ENCODE peak calls at places on chromosomes 1 and 21, in nine cellular contexts. One of them, this sample, is unnamed.

GRCh38 chr1:109897244-109897955 is 13.2 kb upstream of the CSF1 start:
- DNase-seq in AG09309: no peak
- DNase-seq in activated gamma-delta T cell treated with anti-CD3 and anti-CD28 coated beads, Interleukin-2, amount 50 U/mL, for 16 hours: no peak
- DNase-seq in neural progenitor cell: no peak
- DNase-seq in activated T-cell treated with anti-CD3 and anti-CD28 coated beads for 4 hours: no peak
- DNase-seq in lung: no peak
- DNase-seq in heart right ventricle: no peak
- DNase-seq in B cell: no peak
- DNase-seq in caudate nucleus: no peak
- DNase-seq in this sample: no peak

GRCh38 chr1:77068013-77068412 is 151.2 kb downstream of the PIGK start:
- DNase-seq in AG09309: no peak
- DNase-seq in activated gamma-delta T cell treated with anti-CD3 and anti-CD28 coated beads, Interleukin-2, amount 50 U/mL, for 16 hours: no peak
- DNase-seq in neural progenitor cell: no peak
- DNase-seq in activated T-cell treated with anti-CD3 and anti-CD28 coated beads for 4 hours: no peak
- DNase-seq in lung: no peak
- DNase-seq in heart right ventricle: no peak
- DNase-seq in B cell: no peak
- DNase-seq in caudate nucleus: no peak
- DNase-seq in this sample: no peak

GRCh38 chr1:233790121-233790520 is 114.4 kb upstream of the SLC35F3 start:
- DNase-seq in AG09309: no peak
- DNase-seq in activated gamma-delta T cell treated with anti-CD3 and anti-CD28 coated beads, Interleukin-2, amount 50 U/mL, for 16 hours: no peak
- DNase-seq in neural progenitor cell: no peak
- DNase-seq in activated T-cell treated with anti-CD3 and anti-CD28 coated beads for 4 hours: no peak
- DNase-seq in lung: no peak
- DNase-seq in heart right ventricle: no peak
- DNase-seq in B cell: no peak
- DNase-seq in caudate nucleus: no peak
- DNase-seq in this sample: no peak

GRCh38 chr1:49016030-49016991 is 239.6 kb upstream of the BEND5 start:
- DNase-seq in AG09309: no peak
- DNase-seq in activated gamma-delta T cell treated with anti-CD3 and anti-CD28 coated beads, Interleukin-2, amount 50 U/mL, for 16 hours: no peak
- DNase-seq in neural progenitor cell: no peak
- DNase-seq in activated T-cell treated with anti-CD3 and anti-CD28 coated beads for 4 hours: no peak
- DNase-seq in lung: no peak
- DNase-seq in heart right ventricle: no peak
- DNase-seq in B cell: no peak
- DNase-seq in caudate nucleus: peak
- DNase-seq in this sample: no peak

GRCh38 chr1:26307363-26307781 is 936 bp upstream of the UBXN11 start:
- DNase-seq in AG09309: no peak
- DNase-seq in activated gamma-delta T cell treated with anti-CD3 and anti-CD28 coated beads, Interleukin-2, amount 50 U/mL, for 16 hours: no peak
- DNase-seq in neural progenitor cell: no peak
- DNase-seq in activated T-cell treated with anti-CD3 and anti-CD28 coated beads for 4 hours: no peak
- DNase-seq in lung: no peak
- DNase-seq in heart right ventricle: no peak
- DNase-seq in B cell: no peak
- DNase-seq in caudate nucleus: no peak
- DNase-seq in this sample: no peak

GRCh38 chr1:21761052-21761451 is 21.9 kb downstream of the USP48 start:
- DNase-seq in AG09309: no peak
- DNase-seq in activated gamma-delta T cell treated with anti-CD3 and anti-CD28 coated beads, Interleukin-2, amount 50 U/mL, for 16 hours: no peak
- DNase-seq in neural progenitor cell: no peak
- DNase-seq in activated T-cell treated with anti-CD3 and anti-CD28 coated beads for 4 hours: no peak
- DNase-seq in lung: no peak
- DNase-seq in heart right ventricle: no peak
- DNase-seq in B cell: no peak
- DNase-seq in caudate nucleus: no peak
- DNase-seq in this sample: no peak

GRCh38 chr1:87331319-87332269 is 2.9 kb downstream of the LMO4 start:
- DNase-seq in AG09309: no peak
- DNase-seq in activated gamma-delta T cell treated with anti-CD3 and anti-CD28 coated beads, Interleukin-2, amount 50 U/mL, for 16 hours: peak
- DNase-seq in neural progenitor cell: peak
- DNase-seq in activated T-cell treated with anti-CD3 and anti-CD28 coated beads for 4 hours: peak
- DNase-seq in lung: peak
- DNase-seq in heart right ventricle: peak
- DNase-seq in B cell: peak
- DNase-seq in caudate nucleus: peak
- DNase-seq in this sample: peak

GRCh38 chr1:174652496-174653280 is 204.9 kb downstream of the GPR52 start:
- DNase-seq in AG09309: no peak
- DNase-seq in activated gamma-delta T cell treated with anti-CD3 and anti-CD28 coated beads, Interleukin-2, amount 50 U/mL, for 16 hours: no peak
- DNase-seq in neural progenitor cell: peak
- DNase-seq in activated T-cell treated with anti-CD3 and anti-CD28 coated beads for 4 hours: no peak
- DNase-seq in lung: no peak
- DNase-seq in heart right ventricle: no peak
- DNase-seq in B cell: no peak
- DNase-seq in caudate nucleus: no peak
- DNase-seq in this sample: no peak

GRCh38 chr1:119859647-119860046 is 36.7 kb downstream of the ADAM30 start:
- DNase-seq in AG09309: peak
- DNase-seq in activated gamma-delta T cell treated with anti-CD3 and anti-CD28 coated beads, Interleukin-2, amount 50 U/mL, for 16 hours: no peak
- DNase-seq in neural progenitor cell: no peak
- DNase-seq in activated T-cell treated with anti-CD3 and anti-CD28 coated beads for 4 hours: no peak
- DNase-seq in lung: no peak
- DNase-seq in heart right ventricle: no peak
- DNase-seq in B cell: no peak
- DNase-seq in caudate nucleus: no peak
- DNase-seq in this sample: no peak

GRCh38 chr1:199272107-199272506 is 633.3 kb downstream of the PTPRC start:
- DNase-seq in AG09309: peak
- DNase-seq in activated gamma-delta T cell treated with anti-CD3 and anti-CD28 coated beads, Interleukin-2, amount 50 U/mL, for 16 hours: no peak
- DNase-seq in neural progenitor cell: no peak
- DNase-seq in activated T-cell treated with anti-CD3 and anti-CD28 coated beads for 4 hours: no peak
- DNase-seq in lung: peak
- DNase-seq in heart right ventricle: no peak
- DNase-seq in B cell: no peak
- DNase-seq in caudate nucleus: no peak
- DNase-seq in this sample: no peak

GRCh38 chr1:101314244-101314643 is 77.4 kb downstream of the S1PR1 start:
- DNase-seq in AG09309: no peak
- DNase-seq in activated gamma-delta T cell treated with anti-CD3 and anti-CD28 coated beads, Interleukin-2, amount 50 U/mL, for 16 hours: no peak
- DNase-seq in neural progenitor cell: no peak
- DNase-seq in activated T-cell treated with anti-CD3 and anti-CD28 coated beads for 4 hours: no peak
- DNase-seq in lung: no peak
- DNase-seq in heart right ventricle: no peak
- DNase-seq in B cell: no peak
- DNase-seq in caudate nucleus: no peak
- DNase-seq in this sample: no peak

GRCh38 chr1:75469586-75470173 is 141.2 kb downstream of the SLC44A5 start:
- DNase-seq in AG09309: no peak
- DNase-seq in activated gamma-delta T cell treated with anti-CD3 and anti-CD28 coated beads, Interleukin-2, amount 50 U/mL, for 16 hours: no peak
- DNase-seq in neural progenitor cell: no peak
- DNase-seq in activated T-cell treated with anti-CD3 and anti-CD28 coated beads for 4 hours: no peak
- DNase-seq in lung: no peak
- DNase-seq in heart right ventricle: no peak
- DNase-seq in B cell: no peak
- DNase-seq in caudate nucleus: no peak
- DNase-seq in this sample: no peak

GRCh38 chr1:81144240-81144639 is 656.5 kb upstream of the ADGRL2 start:
- DNase-seq in AG09309: no peak
- DNase-seq in activated gamma-delta T cell treated with anti-CD3 and anti-CD28 coated beads, Interleukin-2, amount 50 U/mL, for 16 hours: no peak
- DNase-seq in neural progenitor cell: peak
- DNase-seq in activated T-cell treated with anti-CD3 and anti-CD28 coated beads for 4 hours: no peak
- DNase-seq in lung: no peak
- DNase-seq in heart right ventricle: no peak
- DNase-seq in B cell: no peak
- DNase-seq in caudate nucleus: no peak
- DNase-seq in this sample: peak

GRCh38 chr1:244336232-244336899 is 115.3 kb downstream of the ADSS2 start:
- DNase-seq in AG09309: no peak
- DNase-seq in activated gamma-delta T cell treated with anti-CD3 and anti-CD28 coated beads, Interleukin-2, amount 50 U/mL, for 16 hours: no peak
- DNase-seq in neural progenitor cell: no peak
- DNase-seq in activated T-cell treated with anti-CD3 and anti-CD28 coated beads for 4 hours: no peak
- DNase-seq in lung: peak
- DNase-seq in heart right ventricle: no peak
- DNase-seq in B cell: no peak
- DNase-seq in caudate nucleus: no peak
- DNase-seq in this sample: no peak

GRCh38 chr1:77511440-77511840 is 171.0 kb downstream of the ZZZ3 start:
- DNase-seq in AG09309: peak
- DNase-seq in activated gamma-delta T cell treated with anti-CD3 and anti-CD28 coated beads, Interleukin-2, amount 50 U/mL, for 16 hours: no peak
- DNase-seq in neural progenitor cell: no peak
- DNase-seq in activated T-cell treated with anti-CD3 and anti-CD28 coated beads for 4 hours: no peak
- DNase-seq in lung: no peak
- DNase-seq in heart right ventricle: no peak
- DNase-seq in B cell: no peak
- DNase-seq in caudate nucleus: no peak
- DNase-seq in this sample: no peak

GRCh38 chr1:203625623-203626189 is 926 bp upstream of the ATP2B4 start:
- DNase-seq in AG09309: no peak
- DNase-seq in activated gamma-delta T cell treated with anti-CD3 and anti-CD28 coated beads, Interleukin-2, amount 50 U/mL, for 16 hours: peak
- DNase-seq in neural progenitor cell: no peak
- DNase-seq in activated T-cell treated with anti-CD3 and anti-CD28 coated beads for 4 hours: peak
- DNase-seq in lung: peak
- DNase-seq in heart right ventricle: peak
- DNase-seq in B cell: peak
- DNase-seq in caudate nucleus: peak
- DNase-seq in this sample: peak

GRCh38 chr1:61604684-61605083 is 120.3 kb downstream of the TM2D1 start:
- DNase-seq in AG09309: no peak
- DNase-seq in activated gamma-delta T cell treated with anti-CD3 and anti-CD28 coated beads, Interleukin-2, amount 50 U/mL, for 16 hours: no peak
- DNase-seq in neural progenitor cell: no peak
- DNase-seq in activated T-cell treated with anti-CD3 and anti-CD28 coated beads for 4 hours: no peak
- DNase-seq in lung: no peak
- DNase-seq in heart right ventricle: no peak
- DNase-seq in B cell: no peak
- DNase-seq in caudate nucleus: no peak
- DNase-seq in this sample: no peak

GRCh38 chr1:199612976-199613774 is 414.3 kb upstream of the NR5A2 start:
- DNase-seq in AG09309: no peak
- DNase-seq in activated gamma-delta T cell treated with anti-CD3 and anti-CD28 coated beads, Interleukin-2, amount 50 U/mL, for 16 hours: no peak
- DNase-seq in neural progenitor cell: no peak
- DNase-seq in activated T-cell treated with anti-CD3 and anti-CD28 coated beads for 4 hours: no peak
- DNase-seq in lung: no peak
- DNase-seq in heart right ventricle: no peak
- DNase-seq in B cell: peak
- DNase-seq in caudate nucleus: no peak
- DNase-seq in this sample: no peak

GRCh38 chr1:168321945-168322344 is 41.3 kb downstream of the TBX19 start:
- DNase-seq in AG09309: no peak
- DNase-seq in activated gamma-delta T cell treated with anti-CD3 and anti-CD28 coated beads, Interleukin-2, amount 50 U/mL, for 16 hours: no peak
- DNase-seq in neural progenitor cell: no peak
- DNase-seq in activated T-cell treated with anti-CD3 and anti-CD28 coated beads for 4 hours: no peak
- DNase-seq in lung: no peak
- DNase-seq in heart right ventricle: no peak
- DNase-seq in B cell: no peak
- DNase-seq in caudate nucleus: no peak
- DNase-seq in this sample: no peak

GRCh38 chr1:226728448-226728847 is 10.6 kb downstream of the ITPKB start:
- DNase-seq in AG09309: no peak
- DNase-seq in activated gamma-delta T cell treated with anti-CD3 and anti-CD28 coated beads, Interleukin-2, amount 50 U/mL, for 16 hours: no peak
- DNase-seq in neural progenitor cell: no peak
- DNase-seq in activated T-cell treated with anti-CD3 and anti-CD28 coated beads for 4 hours: no peak
- DNase-seq in lung: no peak
- DNase-seq in heart right ventricle: no peak
- DNase-seq in B cell: no peak
- DNase-seq in caudate nucleus: no peak
- DNase-seq in this sample: no peak

GRCh38 chr1:211610779-211611556 is 32.0 kb upstream of the SLC30A1 start:
- DNase-seq in AG09309: no peak
- DNase-seq in activated gamma-delta T cell treated with anti-CD3 and anti-CD28 coated beads, Interleukin-2, amount 50 U/mL, for 16 hours: no peak
- DNase-seq in neural progenitor cell: no peak
- DNase-seq in activated T-cell treated with anti-CD3 and anti-CD28 coated beads for 4 hours: no peak
- DNase-seq in lung: no peak
- DNase-seq in heart right ventricle: peak
- DNase-seq in B cell: no peak
- DNase-seq in caudate nucleus: peak
- DNase-seq in this sample: no peak

GRCh38 chr1:201637282-201638076 is 98.6 kb downstream of the NAV1 start:
- DNase-seq in AG09309: no peak
- DNase-seq in activated gamma-delta T cell treated with anti-CD3 and anti-CD28 coated beads, Interleukin-2, amount 50 U/mL, for 16 hours: no peak
- DNase-seq in neural progenitor cell: no peak
- DNase-seq in activated T-cell treated with anti-CD3 and anti-CD28 coated beads for 4 hours: no peak
- DNase-seq in lung: no peak
- DNase-seq in heart right ventricle: no peak
- DNase-seq in B cell: no peak
- DNase-seq in caudate nucleus: no peak
- DNase-seq in this sample: no peak

GRCh38 chr1:187185389-187185788 is 356.6 kb downstream of the PLA2G4A start:
- DNase-seq in AG09309: no peak
- DNase-seq in activated gamma-delta T cell treated with anti-CD3 and anti-CD28 coated beads, Interleukin-2, amount 50 U/mL, for 16 hours: no peak
- DNase-seq in neural progenitor cell: no peak
- DNase-seq in activated T-cell treated with anti-CD3 and anti-CD28 coated beads for 4 hours: no peak
- DNase-seq in lung: no peak
- DNase-seq in heart right ventricle: no peak
- DNase-seq in B cell: no peak
- DNase-seq in caudate nucleus: no peak
- DNase-seq in this sample: no peak

GRCh38 chr1:170836146-170836545 is 99.2 kb upstream of the MROH9 start:
- DNase-seq in AG09309: peak
- DNase-seq in activated gamma-delta T cell treated with anti-CD3 and anti-CD28 coated beads, Interleukin-2, amount 50 U/mL, for 16 hours: no peak
- DNase-seq in neural progenitor cell: no peak
- DNase-seq in activated T-cell treated with anti-CD3 and anti-CD28 coated beads for 4 hours: no peak
- DNase-seq in lung: no peak
- DNase-seq in heart right ventricle: no peak
- DNase-seq in B cell: no peak
- DNase-seq in caudate nucleus: no peak
- DNase-seq in this sample: no peak

GRCh38 chr1:26122988-26123973 is 11.7 kb downstream of the PDIK1L start:
- DNase-seq in AG09309: no peak
- DNase-seq in activated gamma-delta T cell treated with anti-CD3 and anti-CD28 coated beads, Interleukin-2, amount 50 U/mL, for 16 hours: no peak
- DNase-seq in neural progenitor cell: no peak
- DNase-seq in activated T-cell treated with anti-CD3 and anti-CD28 coated beads for 4 hours: no peak
- DNase-seq in lung: no peak
- DNase-seq in heart right ventricle: no peak
- DNase-seq in B cell: no peak
- DNase-seq in caudate nucleus: no peak
- DNase-seq in this sample: no peak

GRCh38 chr1:48107516-48107915 is 110.3 kb upstream of the TRABD2B start:
- DNase-seq in AG09309: no peak
- DNase-seq in activated gamma-delta T cell treated with anti-CD3 and anti-CD28 coated beads, Interleukin-2, amount 50 U/mL, for 16 hours: no peak
- DNase-seq in neural progenitor cell: no peak
- DNase-seq in activated T-cell treated with anti-CD3 and anti-CD28 coated beads for 4 hours: no peak
- DNase-seq in lung: no peak
- DNase-seq in heart right ventricle: no peak
- DNase-seq in B cell: no peak
- DNase-seq in caudate nucleus: no peak
- DNase-seq in this sample: no peak

GRCh38 chr1:209743145-209743482 is 12.7 kb upstream of the TRAF3IP3 start:
- DNase-seq in AG09309: peak
- DNase-seq in activated gamma-delta T cell treated with anti-CD3 and anti-CD28 coated beads, Interleukin-2, amount 50 U/mL, for 16 hours: no peak
- DNase-seq in neural progenitor cell: no peak
- DNase-seq in activated T-cell treated with anti-CD3 and anti-CD28 coated beads for 4 hours: no peak
- DNase-seq in lung: no peak
- DNase-seq in heart right ventricle: no peak
- DNase-seq in B cell: no peak
- DNase-seq in caudate nucleus: no peak
- DNase-seq in this sample: no peak

GRCh38 chr21:34865922-34866271 is 183.2 kb downstream of the RUNX1 start:
- DNase-seq in AG09309: no peak
- DNase-seq in activated gamma-delta T cell treated with anti-CD3 and anti-CD28 coated beads, Interleukin-2, amount 50 U/mL, for 16 hours: no peak
- DNase-seq in neural progenitor cell: peak
- DNase-seq in activated T-cell treated with anti-CD3 and anti-CD28 coated beads for 4 hours: no peak
- DNase-seq in lung: no peak
- DNase-seq in heart right ventricle: no peak
- DNase-seq in B cell: peak
- DNase-seq in caudate nucleus: no peak
- DNase-seq in this sample: peak

GRCh38 chr1:222777977-222778376 is 36.9 kb upstream of the DISP1 start:
- DNase-seq in AG09309: no peak
- DNase-seq in activated gamma-delta T cell treated with anti-CD3 and anti-CD28 coated beads, Interleukin-2, amount 50 U/mL, for 16 hours: no peak
- DNase-seq in neural progenitor cell: no peak
- DNase-seq in activated T-cell treated with anti-CD3 and anti-CD28 coated beads for 4 hours: no peak
- DNase-seq in lung: no peak
- DNase-seq in heart right ventricle: no peak
- DNase-seq in B cell: no peak
- DNase-seq in caudate nucleus: no peak
- DNase-seq in this sample: no peak

GRCh38 chr1:212228076-212228475 is 57.1 kb upstream of the PPP2R5A start:
- DNase-seq in AG09309: no peak
- DNase-seq in activated gamma-delta T cell treated with anti-CD3 and anti-CD28 coated beads, Interleukin-2, amount 50 U/mL, for 16 hours: no peak
- DNase-seq in neural progenitor cell: no peak
- DNase-seq in activated T-cell treated with anti-CD3 and anti-CD28 coated beads for 4 hours: no peak
- DNase-seq in lung: no peak
- DNase-seq in heart right ventricle: no peak
- DNase-seq in B cell: no peak
- DNase-seq in caudate nucleus: no peak
- DNase-seq in this sample: no peak

GRCh38 chr1:6614019-6614952 is 755 bp downstream of the PHF13 start:
- DNase-seq in AG09309: no peak
- DNase-seq in activated gamma-delta T cell treated with anti-CD3 and anti-CD28 coated beads, Interleukin-2, amount 50 U/mL, for 16 hours: peak
- DNase-seq in neural progenitor cell: peak
- DNase-seq in activated T-cell treated with anti-CD3 and anti-CD28 coated beads for 4 hours: peak
- DNase-seq in lung: peak
- DNase-seq in heart right ventricle: peak
- DNase-seq in B cell: peak
- DNase-seq in caudate nucleus: peak
- DNase-seq in this sample: peak